ENCODE peak calls at places on chromosomes 3 and 15, in six cellular contexts. R is heart right ventricle, U is BE2C, M is OCI-LY7, Q is HFF-Myc, I is lower lobe of right lung. H is an unnamed sample.

GRCh38 chr3:193732391-193732790 is 139.4 kb downstream of the OPA1 start:
- DNase-seq in R (no peak), U (no peak), M (no peak), Q (no peak), I (no peak), H (no peak)

GRCh38 chr3:120048355-120048754 is 45.9 kb downstream of the GSK3B start:
- DNase-seq in R (no peak), U (no peak), M (no peak), Q (no peak), I (no peak), H (no peak)

GRCh38 chr15:41804920-41805666 is 22.8 kb upstream of the JMJD7 start:
- DNase-seq in R (no peak), U (no peak), M (no peak), Q (no peak), I (no peak), H (no peak)

GRCh38 chr3:67377299-67377698 is 277.1 kb downstream of the SUCLG2 start:
- DNase-seq in R (no peak), U (peak), M (no peak), Q (no peak), I (no peak), H (no peak)

GRCh38 chr15:28086175-28086703 is 12.9 kb downstream of the OCA2 start:
- DNase-seq in R (no peak), U (peak), M (peak), Q (peak), I (no peak), H (peak)

GRCh38 chr3:108389361-108389760 is 93.0 kb downstream of the HHLA2 start:
- DNase-seq in R (no peak), U (no peak), M (no peak), Q (no peak), I (no peak), H (no peak)

GRCh38 chr15:29765898-29766537 is 56.2 kb downstream of the TJP1 start:
- DNase-seq in R (peak), U (no peak), M (no peak), Q (no peak), I (no peak), H (no peak)

GRCh38 chr15:79853492-79854328 is 43.1 kb downstream of the MTHFS start:
- DNase-seq in R (peak), U (peak), M (peak), Q (peak), I (peak), H (peak)

GRCh38 chr3:46193436-46193835 is 14.7 kb downstream of the CCR1 start:
- DNase-seq in R (no peak), U (no peak), M (no peak), Q (no peak), I (no peak), H (no peak)

GRCh38 chr3:99767341-99767740 is 50.3 kb upstream of the CMSS1 start:
- DNase-seq in R (no peak), U (no peak), M (no peak), Q (no peak), I (no peak), H (no peak)

GRCh38 chr3:173584834-173585831 is 187.6 kb downstream of the NLGN1 start:
- DNase-seq in R (peak), U (peak), M (no peak), Q (peak), I (no peak), H (peak)

GRCh38 chr15:60062826-60063225 is 58.7 kb downstream of the FOXB1 start:
- DNase-seq in R (no peak), U (no peak), M (no peak), Q (no peak), I (no peak), H (no peak)

GRCh38 chr15:60070838-60071493 is 66.9 kb downstream of the FOXB1 start:
- DNase-seq in R (no peak), U (no peak), M (no peak), Q (peak), I (no peak), H (no peak)

GRCh38 chr15:60061758-60062157 is 57.6 kb downstream of the FOXB1 start:
- DNase-seq in R (no peak), U (no peak), M (no peak), Q (no peak), I (no peak), H (no peak)

DNA sequence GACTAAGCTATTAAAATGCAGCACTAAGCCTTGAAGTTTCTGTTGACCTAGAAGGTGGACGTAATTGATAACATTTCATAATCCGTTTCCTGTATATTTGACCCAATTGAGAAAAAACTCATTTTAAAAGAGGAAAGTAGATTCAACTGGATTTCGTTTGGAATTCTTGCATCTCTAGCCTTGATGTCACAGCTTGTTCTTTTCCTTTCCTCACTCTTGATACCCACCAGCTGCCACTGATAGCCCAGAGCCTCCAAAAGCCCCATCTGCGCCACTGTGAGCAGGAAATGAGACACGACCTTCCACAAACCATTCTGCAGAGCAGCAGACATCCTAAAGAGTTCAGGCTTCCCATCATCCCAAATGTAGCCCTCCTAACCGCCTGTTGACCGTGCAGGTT is 61.8 kb downstream of the FOXB1 start:
- DNase-seq in R (no peak), U (no peak), M (no peak), Q (no peak), I (no peak), H (no peak)
- TF ChIP-seq CTCF in R (no peak), U (no peak), M (no peak), Q (no peak), I (no peak), H (no peak)

DNA sequence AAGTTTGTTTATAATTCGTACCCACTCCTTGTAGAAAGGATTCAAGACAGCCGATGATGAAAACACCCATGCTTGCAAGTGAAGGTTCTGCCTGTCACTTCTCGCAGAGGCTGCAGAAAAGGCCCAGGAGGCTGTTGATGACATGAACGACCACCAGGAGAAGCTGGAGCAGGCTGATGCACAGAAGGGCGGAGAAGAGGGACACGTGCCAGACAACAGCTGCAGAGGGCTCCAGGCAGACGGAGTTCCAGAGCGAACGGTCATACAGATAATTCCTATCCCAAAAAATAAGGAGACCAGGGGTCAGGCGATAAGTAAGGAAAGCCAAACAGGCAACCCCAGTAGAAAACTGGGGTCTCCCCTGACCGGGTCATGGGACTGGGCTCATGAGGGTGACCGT is 5.7 kb upstream of the DYNLT2B start:
- DNase-seq in R (no peak), U (peak), M (no peak), Q (no peak), I (no peak), H (peak)
- TF ChIP-seq CTCF in R (no peak), U (peak), M (no peak), Q (peak), I (no peak), H (peak)

GRCh38 chr3:138362536-138362935 is 14.2 kb downstream of the MRAS start:
- DNase-seq in R (no peak), U (no peak), M (no peak), Q (no peak), I (no peak), H (no peak)
- TF ChIP-seq CTCF in R (no peak), U (no peak), M (no peak), Q (no peak), I (no peak), H (no peak)

DNA sequence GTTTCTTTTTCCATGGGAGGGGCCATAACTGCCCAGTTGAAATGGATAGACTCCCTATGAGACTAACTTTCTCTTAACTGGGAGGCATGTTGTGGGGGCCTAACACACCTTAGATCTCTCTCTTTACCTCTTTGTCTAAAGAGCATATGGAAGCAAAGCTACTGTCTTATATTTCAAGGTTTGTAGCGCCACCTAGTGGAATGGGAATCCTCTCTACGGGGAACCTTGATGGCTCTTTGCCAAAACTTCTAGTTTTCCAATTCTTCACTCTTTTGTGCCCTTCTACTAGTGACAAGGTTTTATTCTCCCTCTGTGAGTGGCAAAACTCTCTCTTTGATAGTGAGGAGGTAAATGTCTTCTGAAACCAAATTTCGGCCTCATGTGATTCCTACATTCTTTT is 1030.4 kb upstream of the CADM2 start:
- DNase-seq in R (no peak), U (peak), M (peak), Q (no peak), I (no peak), H (no peak)
- TF ChIP-seq CTCF in R (no peak), U (peak), M (peak), Q (peak), I (no peak), H (peak)

DNA sequence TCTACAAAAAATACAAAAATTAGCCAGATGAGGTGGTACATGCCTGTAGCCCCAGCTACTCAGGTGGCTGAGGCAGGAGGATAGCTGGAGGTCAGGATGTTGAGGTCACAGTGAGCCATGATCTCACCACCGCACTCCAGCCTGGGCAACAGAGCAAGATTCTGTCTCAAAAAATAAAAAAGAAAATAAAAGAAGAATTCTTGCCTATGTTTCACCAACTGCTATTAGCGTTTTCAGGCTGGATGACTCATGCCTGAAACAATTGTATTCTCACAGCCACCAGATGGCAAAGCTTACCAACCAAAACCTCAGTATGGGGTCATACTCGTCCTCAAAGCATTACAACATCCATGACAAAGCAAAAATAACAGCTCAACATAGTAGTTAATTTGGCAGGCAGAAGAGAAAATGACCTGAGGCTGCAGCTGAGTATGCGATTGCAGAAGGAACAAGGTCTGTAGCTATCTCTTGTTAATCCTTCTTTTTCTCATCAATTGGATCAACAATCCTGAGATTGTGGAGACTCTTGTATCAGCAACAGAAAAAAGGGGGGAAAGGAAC is 52.2 kb downstream of the TP53BP1 start:
- DNase-seq in R (no peak), U (peak), M (peak), Q (peak), I (no peak), H (no peak)
- TF ChIP-seq CTCF in R (peak), U (peak), M (peak), Q (peak), I (peak), H (no peak)

GRCh38 chr3:169505577-169506155 is 157.8 kb downstream of the MECOM start:
- DNase-seq in R (no peak), U (peak), M (peak), Q (no peak), I (no peak), H (peak)
- TF ChIP-seq CTCF in R (no peak), U (peak), M (peak), Q (peak), I (no peak), H (no peak)

DNA sequence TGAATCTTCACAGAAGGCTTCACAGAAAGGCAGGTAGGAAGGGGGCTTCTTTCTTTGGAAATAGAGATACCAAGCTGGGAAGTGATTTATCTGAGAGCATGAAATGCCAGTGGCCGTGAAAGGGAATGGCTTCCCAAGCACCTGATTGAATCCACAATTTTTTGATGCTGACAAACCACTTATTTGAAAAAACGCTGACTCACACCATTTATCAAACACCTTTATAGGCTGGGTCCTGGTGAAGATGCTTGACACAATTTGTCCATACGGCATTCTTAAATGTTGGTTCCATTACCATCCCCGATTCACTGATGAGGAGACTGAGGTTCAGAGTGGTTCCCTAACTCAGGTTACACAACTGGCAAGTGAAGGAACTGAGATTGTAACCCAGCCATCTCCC is 64.1 kb upstream of the POMGNT2 start:
- DNase-seq in R (no peak), U (no peak), M (no peak), Q (no peak), I (no peak), H (no peak)
- TF ChIP-seq CTCF in R (no peak), U (no peak), M (no peak), Q (no peak), I (no peak), H (no peak)

GRCh38 chr3:20037255-20037996 is 2.8 kb upstream of the KAT2B start:
- DNase-seq in R (no peak), U (no peak), M (no peak), Q (no peak), I (no peak), H (no peak)
- TF ChIP-seq CTCF in R (no peak), U (no peak), M (peak), Q (no peak), I (no peak), H (no peak)

DNA sequence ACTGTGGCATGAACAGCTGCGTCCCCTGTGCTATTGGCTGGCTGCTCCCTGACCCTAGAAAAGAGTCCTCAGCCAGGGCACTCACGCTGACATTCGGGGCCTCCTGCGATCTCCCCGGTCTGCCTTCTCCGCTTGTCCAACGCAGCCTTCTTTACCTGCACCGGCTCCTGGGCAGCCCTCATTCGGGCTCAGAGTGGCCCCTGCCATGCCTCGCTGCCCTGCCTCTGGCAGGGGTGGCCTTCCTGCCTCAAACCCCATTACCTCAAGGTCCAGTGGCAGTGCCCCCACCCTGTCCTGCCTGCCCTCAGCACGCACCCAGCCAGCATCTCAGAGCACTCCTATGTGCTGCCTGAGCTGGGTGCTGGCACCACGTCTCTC is 86.5 kb downstream of the TBC1D2B start:
- DNase-seq in R (no peak), U (no peak), M (no peak), Q (no peak), I (peak), H (no peak)
- TF ChIP-seq CTCF in R (no peak), U (no peak), M (no peak), Q (no peak), I (no peak), H (no peak)

GRCh38 chr3:85584779-85585356 is 626.1 kb downstream of the CADM2 start:
- DNase-seq in R (no peak), U (no peak), M (no peak), Q (no peak), I (no peak), H (no peak)
- TF ChIP-seq CTCF in R (no peak), U (no peak), M (no peak), Q (no peak), I (no peak), H (no peak)